ENCODE peak calls at places on chromosome 19, in five cellular contexts. One of them, this sample, is unnamed.

GRCh38 chr19:30684613-30685012 is 312.4 kb downstream of the ZNF536 start:
- DNase-seq in A549: no peak
- DNase-seq in ovary: no peak
- DNase-seq in sigmoid colon: peak; percentile 6
- DNase-seq in stomach: no peak
- DNase-seq in this sample: no peak

GRCh38 chr19:56842421-56842820 is 1.9 kb upstream of the PEG3 start:
- DNase-seq in A549: no peak
- DNase-seq in ovary: no peak
- DNase-seq in sigmoid colon: no peak
- DNase-seq in stomach: no peak
- DNase-seq in this sample: no peak

GRCh38 chr19:28594737-28595136 is 618.2 kb downstream of the UQCRFS1 start:
- DNase-seq in A549: no peak
- DNase-seq in ovary: no peak
- DNase-seq in sigmoid colon: no peak
- DNase-seq in stomach: no peak
- DNase-seq in this sample: no peak

GRCh38 chr19:4720037-4720700 is 3.5 kb downstream of the DPP9 start:
- DNase-seq in A549: no peak
- DNase-seq in ovary: no peak
- DNase-seq in sigmoid colon: no peak
- DNase-seq in stomach: no peak
- DNase-seq in this sample: no peak

GRCh38 chr19:56163097-56163496 is 12.7 kb upstream of the GALP start:
- DNase-seq in A549: no peak
- DNase-seq in ovary: no peak
- DNase-seq in sigmoid colon: no peak
- DNase-seq in stomach: no peak
- DNase-seq in this sample: no peak

GRCh38 chr19:41304706-41305483 is 5.1 kb upstream of the CCDC97 start:
- DNase-seq in A549: no peak
- DNase-seq in ovary: no peak
- DNase-seq in sigmoid colon: peak; percentile 56
- DNase-seq in stomach: no peak
- DNase-seq in this sample: no peak

GRCh38 chr19:50501568-50502475 is 9.2 kb downstream of the JOSD2 start:
- DNase-seq in A549: no peak
- DNase-seq in ovary: no peak
- DNase-seq in sigmoid colon: no peak
- DNase-seq in stomach: no peak
- DNase-seq in this sample: no peak

GRCh38 chr19:49639401-49640112 is 386 bp downstream of the RRAS start:
- DNase-seq in A549: no peak
- DNase-seq in ovary: peak; percentile 62
- DNase-seq in sigmoid colon: peak; percentile 79
- DNase-seq in stomach: no peak
- DNase-seq in this sample: no peak

GRCh38 chr19:48608798-48609263 is 2.3 kb downstream of the SPACA4 start:
- DNase-seq in A549: peak; percentile 83
- DNase-seq in ovary: no peak
- DNase-seq in sigmoid colon: no peak
- DNase-seq in stomach: no peak
- DNase-seq in this sample: no peak

GRCh38 chr19:47895165-47895782 is 9.2 kb upstream of the SULT2A1 start:
- DNase-seq in A549: no peak
- DNase-seq in ovary: no peak
- DNase-seq in sigmoid colon: peak; percentile 1
- DNase-seq in stomach: no peak
- DNase-seq in this sample: no peak

GRCh38 chr19:16998635-16999194 is 27.9 kb downstream of the CPAMD8 start:
- DNase-seq in A549: no peak
- DNase-seq in ovary: no peak
- DNase-seq in sigmoid colon: no peak
- DNase-seq in stomach: no peak
- DNase-seq in this sample: no peak

GRCh38 chr19:49362048-49362925 is at the start of gene TEAD2:
- DNase-seq in A549: peak; percentile 55
- DNase-seq in ovary: peak; percentile 90
- DNase-seq in sigmoid colon: peak; percentile 91
- DNase-seq in stomach: peak; percentile 73
- DNase-seq in this sample: peak; percentile 69

GRCh38 chr19:28009696-28010095 is 1203.3 kb downstream of the UQCRFS1 start:
- DNase-seq in A549: no peak
- DNase-seq in ovary: no peak
- DNase-seq in sigmoid colon: no peak
- DNase-seq in stomach: no peak
- DNase-seq in this sample: no peak

GRCh38 chr19:43664008-43664407 is 6.0 kb downstream of the PLAUR start:
- DNase-seq in A549: no peak
- DNase-seq in ovary: no peak
- DNase-seq in sigmoid colon: no peak
- DNase-seq in stomach: no peak
- DNase-seq in this sample: no peak

GRCh38 chr19:3660493-3661219 is 34.1 kb upstream of the CACTIN start:
- DNase-seq in A549: no peak
- DNase-seq in ovary: no peak
- DNase-seq in sigmoid colon: no peak
- DNase-seq in stomach: no peak
- DNase-seq in this sample: no peak

GRCh38 chr19:17797397-17798201 is 2.7 kb downstream of the B3GNT3 start:
- DNase-seq in A549: peak; percentile 84
- DNase-seq in ovary: no peak
- DNase-seq in sigmoid colon: no peak
- DNase-seq in stomach: peak; percentile 90
- DNase-seq in this sample: no peak

GRCh38 chr19:41978470-41978869 is 15.6 kb downstream of the ATP1A3 start:
- DNase-seq in A549: no peak
- DNase-seq in ovary: no peak
- DNase-seq in sigmoid colon: no peak
- DNase-seq in stomach: no peak
- DNase-seq in this sample: no peak

GRCh38 chr19:42250666-42251531 is 4.0 kb downstream of the ERF start:
- DNase-seq in A549: no peak
- DNase-seq in ovary: no peak
- DNase-seq in sigmoid colon: peak; percentile 80
- DNase-seq in stomach: no peak
- DNase-seq in this sample: no peak

GRCh38 chr19:49832556-49832955 is 14.5 kb downstream of the MED25 start:
- DNase-seq in A549: no peak
- DNase-seq in ovary: no peak
- DNase-seq in sigmoid colon: no peak
- DNase-seq in stomach: no peak
- DNase-seq in this sample: no peak

GRCh38 chr19:3810708-3811355 is 24.7 kb upstream of the MATK start:
- DNase-seq in A549: no peak
- DNase-seq in ovary: no peak
- DNase-seq in sigmoid colon: no peak
- DNase-seq in stomach: no peak
- DNase-seq in this sample: no peak

GRCh38 chr19:50325310-50326100 is 3.7 kb downstream of the KCNC3 start:
- DNase-seq in A549: peak; percentile 82
- DNase-seq in ovary: no peak
- DNase-seq in sigmoid colon: no peak
- DNase-seq in stomach: peak; percentile 77
- DNase-seq in this sample: no peak

GRCh38 chr19:1725100-1726064 is 27.9 kb upstream of the ONECUT3 start:
- DNase-seq in A549: no peak
- DNase-seq in ovary: no peak
- DNase-seq in sigmoid colon: no peak
- DNase-seq in stomach: peak; percentile 65
- DNase-seq in this sample: peak; percentile 5
- TF ChIP-seq EP300 in A549: no peak
- TF ChIP-seq EP300 in ovary: no peak
- TF ChIP-seq EP300 in sigmoid colon: no peak
- TF ChIP-seq EP300 in stomach: no peak
- TF ChIP-seq EP300 in this sample: no peak

GRCh38 chr19:13241321-13242104 is 91.3 kb downstream of the IER2 start:
- DNase-seq in A549: no peak
- DNase-seq in ovary: no peak
- DNase-seq in sigmoid colon: no peak
- DNase-seq in stomach: no peak
- DNase-seq in this sample: no peak
- TF ChIP-seq CTCF in A549: no peak
- TF ChIP-seq CTCF in ovary: no peak
- TF ChIP-seq CTCF in sigmoid colon: no peak
- TF ChIP-seq CTCF in stomach: no peak
- TF ChIP-seq CTCF in this sample: no peak

DNA sequence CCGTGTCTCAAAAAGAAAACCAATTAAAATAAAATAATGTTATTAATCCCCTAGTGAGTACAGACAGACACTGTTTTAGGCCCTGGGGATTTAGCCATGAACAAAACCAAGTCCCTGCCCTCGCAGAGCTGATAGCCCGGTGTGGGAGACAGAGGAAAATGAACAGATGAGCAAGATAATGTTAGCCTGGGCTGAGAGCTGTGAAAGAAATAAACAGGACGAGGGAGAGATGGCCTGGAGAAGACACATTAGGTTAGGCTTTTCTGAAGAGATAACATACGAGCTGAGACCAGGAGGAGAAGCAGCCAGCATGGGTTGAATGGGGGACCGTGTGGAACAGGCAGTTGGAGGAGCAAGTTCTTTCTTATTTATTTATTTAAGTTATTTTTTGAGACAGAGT is 9.0 kb downstream of the RELB start:
- DNase-seq in A549: no peak
- DNase-seq in ovary: no peak
- DNase-seq in sigmoid colon: no peak
- DNase-seq in stomach: no peak
- DNase-seq in this sample: no peak
- TF ChIP-seq EP300 in A549: no peak
- TF ChIP-seq EP300 in ovary: no peak
- TF ChIP-seq EP300 in sigmoid colon: no peak
- TF ChIP-seq EP300 in stomach: no peak
- TF ChIP-seq EP300 in this sample: no peak

DNA sequence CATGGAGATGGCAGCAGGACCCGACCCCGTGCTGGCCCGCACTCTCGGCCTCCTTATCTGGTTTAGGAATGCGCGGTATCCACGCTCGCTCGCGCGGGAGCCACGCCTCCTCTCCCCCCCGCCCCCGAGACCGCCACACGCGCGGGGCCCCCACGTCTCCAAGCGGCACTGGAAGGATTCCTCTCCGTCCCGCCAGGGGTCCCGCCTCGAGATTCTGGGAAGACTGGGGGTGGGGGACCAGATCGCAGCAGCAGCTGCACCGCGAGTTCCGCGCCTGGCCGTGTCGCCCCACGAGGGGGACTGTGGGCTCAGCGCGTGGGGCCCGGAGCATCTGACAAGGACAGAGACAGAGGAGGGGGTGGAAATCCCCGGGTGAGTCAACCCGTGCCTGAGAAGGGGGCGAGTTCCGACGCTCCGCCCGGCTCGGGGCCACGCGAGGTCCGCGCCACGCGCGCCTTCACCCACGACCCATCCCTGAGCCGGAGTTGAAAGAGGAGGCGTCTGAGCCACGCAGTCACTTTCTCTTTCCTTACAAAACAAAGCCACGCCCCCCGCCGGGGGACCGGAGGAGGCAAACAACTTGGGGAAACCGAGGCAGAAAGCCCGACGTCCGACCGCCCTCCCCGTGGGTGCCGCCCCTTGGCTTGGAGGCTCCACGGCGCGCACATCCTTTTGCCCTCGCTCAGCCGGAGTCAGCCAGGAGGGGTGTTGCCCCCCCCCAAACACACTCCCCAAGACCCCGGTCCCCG is 802 bp downstream of the S1PR2 start:
- DNase-seq in A549: no peak
- DNase-seq in ovary: peak; percentile 74
- DNase-seq in sigmoid colon: peak; percentile 80
- DNase-seq in stomach: peak; percentile 40
- DNase-seq in this sample: peak; percentile 40
- TF ChIP-seq CTCF in A549: no peak
- TF ChIP-seq CTCF in ovary: no peak
- TF ChIP-seq CTCF in sigmoid colon: no peak
- TF ChIP-seq CTCF in stomach: no peak
- TF ChIP-seq CTCF in this sample: no peak

GRCh38 chr19:11927227-11927626 is 2.3 kb downstream of the ZNF700 start:
- DNase-seq in A549: no peak
- DNase-seq in ovary: no peak
- DNase-seq in sigmoid colon: no peak
- DNase-seq in stomach: no peak
- DNase-seq in this sample: no peak

GRCh38 chr19:11921852-11922495 is 2.9 kb upstream of the ZNF700 start:
- DNase-seq in A549: no peak
- DNase-seq in ovary: peak; percentile 53
- DNase-seq in sigmoid colon: no peak
- DNase-seq in stomach: peak; percentile 30
- DNase-seq in this sample: no peak

DNA sequence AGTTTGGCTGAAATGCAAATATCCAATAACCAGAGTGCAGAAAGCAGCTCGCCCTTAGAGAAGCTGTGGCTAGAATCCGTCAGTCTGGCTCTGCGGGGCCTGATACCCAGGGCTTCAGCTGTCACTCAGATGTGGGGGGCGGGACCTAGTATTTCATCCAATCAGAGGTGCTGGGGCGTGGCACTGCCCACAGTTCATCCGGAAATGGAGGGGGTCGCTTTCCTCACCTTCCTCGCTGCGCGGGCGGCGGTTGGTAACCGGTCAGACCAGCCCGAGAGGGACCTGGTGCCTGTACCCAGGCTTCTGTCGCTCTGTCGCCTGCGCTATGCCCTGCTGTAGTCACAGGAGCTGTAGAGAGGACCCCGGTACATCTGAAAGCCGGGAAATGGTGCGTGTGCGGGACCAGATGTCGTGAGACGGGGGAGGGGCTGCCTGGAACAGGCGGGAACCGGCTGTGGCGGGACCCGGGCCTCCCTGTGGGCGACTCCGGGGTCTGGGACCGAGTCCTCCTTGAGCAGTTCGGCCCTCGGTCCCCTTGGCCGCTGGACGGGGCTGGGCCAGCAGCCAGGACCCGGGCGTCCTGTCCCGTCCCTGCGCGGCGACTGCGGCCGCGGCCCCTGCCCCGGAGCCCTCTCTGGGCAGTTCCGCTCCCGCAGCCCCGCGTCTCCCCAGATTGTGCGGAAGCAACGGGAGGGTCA is at the start of gene ZNF700:
- DNase-seq in A549: peak; percentile 16
- DNase-seq in ovary: peak; percentile 97
- DNase-seq in sigmoid colon: peak; percentile 97
- DNase-seq in stomach: peak; percentile 98
- DNase-seq in this sample: peak; percentile 96
- TF ChIP-seq EP300 in A549: no peak
- TF ChIP-seq EP300 in ovary: peak; percentile 74
- TF ChIP-seq EP300 in sigmoid colon: no peak
- TF ChIP-seq EP300 in stomach: no peak
- TF ChIP-seq EP300 in this sample: no peak